ENCODE peak calls at places on chromosome 9, in eight cellular contexts. Q is BE2C; G is T-cell; D is ELR; V is posterior vena cava; Z is HS-27A; K is cardiac muscle cell; O is stimulated activated naive B cell treated with anti-CD40 and anti-IgM and Interleukin-4, amounts not matched to agents 10 μg/mL and 1 μg/mL and 100 μg/mL, for 72 hours. U is an unnamed sample.

GRCh38 chr9:75106856-75107255 is 18.5 kb downstream of the OSTF1 start:
- DNase-seq in Q (no peak), G (no peak), D (no peak), V (no peak), Z (no peak), K (peak; percentile 83), O (no peak), U (no peak)

GRCh38 chr9:72022846-72023245 is 37.6 kb downstream of the C9orf57 start:
- DNase-seq in Q (no peak), G (no peak), D (peak; percentile 61), V (no peak), Z (no peak), K (peak; percentile 61), O (no peak), U (no peak)

GRCh38 chr9:125516381-125516960 is 190.5 kb downstream of the MAPKAP1 start:
- DNase-seq in Q (no peak), G (no peak), D (no peak), V (no peak), Z (no peak), K (no peak), O (no peak), U (no peak)

GRCh38 chr9:133141833-133142594 is 21.0 kb upstream of the RALGDS start:
- DNase-seq in Q (peak; percentile 81), G (peak; percentile 81), D (no peak), V (peak; percentile 86), Z (no peak), K (no peak), O (no peak), U (peak; percentile 85)

GRCh38 chr9:88932766-88933165 is 58.5 kb upstream of the S1PR3 start:
- DNase-seq in Q (peak; percentile 85), G (no peak), D (no peak), V (no peak), Z (no peak), K (no peak), O (no peak), U (no peak)

GRCh38 chr9:114367823-114368609 is 19.8 kb downstream of the AKNA start:
- DNase-seq in Q (no peak), G (no peak), D (no peak), V (peak; percentile 71), Z (no peak), K (no peak), O (no peak), U (no peak)

GRCh38 chr9:33823801-33824200 is 6.8 kb downstream of the UBE2R2 start:
- DNase-seq in Q (no peak), G (no peak), D (no peak), V (no peak), Z (no peak), K (no peak), O (no peak), U (no peak)

GRCh38 chr9:126550891-126551351 is 62.8 kb upstream of the LMX1B start:
- DNase-seq in Q (peak; percentile 85), G (no peak), D (no peak), V (no peak), Z (no peak), K (no peak), O (no peak), U (no peak)

GRCh38 chr9:79912641-79913040 is 340.9 kb downstream of the TLE4 start:
- DNase-seq in Q (no peak), G (no peak), D (no peak), V (no peak), Z (no peak), K (peak; percentile 7), O (no peak), U (no peak)

GRCh38 chr9:131954299-131954698 is 125.4 kb downstream of the MED27 start:
- DNase-seq in Q (no peak), G (no peak), D (peak; percentile 15), V (no peak), Z (no peak), K (no peak), O (no peak), U (no peak)

GRCh38 chr9:110566156-110566555 is 13.4 kb downstream of the SVEP1 start:
- DNase-seq in Q (no peak), G (no peak), D (no peak), V (no peak), Z (no peak), K (no peak), O (no peak), U (no peak)

GRCh38 chr9:137064027-137064879 is 6.1 kb downstream of the SAPCD2 start:
- DNase-seq in Q (peak; percentile 80), G (peak; percentile 55), D (peak; percentile 76), V (peak; percentile 91), Z (no peak), K (peak; percentile 58), O (no peak), U (peak; percentile 30)

GRCh38 chr9:37410969-37411785 is 11.3 kb upstream of the GRHPR start:
- DNase-seq in Q (no peak), G (no peak), D (peak; percentile 44), V (peak; percentile 74), Z (no peak), K (peak; percentile 25), O (peak; percentile 81), U (no peak)

GRCh38 chr9:129400971-129401622 is 219.8 kb downstream of the C9orf50 start:
- DNase-seq in Q (no peak), G (no peak), D (no peak), V (no peak), Z (no peak), K (no peak), O (no peak), U (no peak)

GRCh38 chr9:111282940-111283339 is 47.1 kb downstream of the OR2K2 start:
- DNase-seq in Q (no peak), G (no peak), D (no peak), V (no peak), Z (no peak), K (peak; percentile 25), O (no peak), U (no peak)

GRCh38 chr9:76371901-76372300 is 22.3 kb downstream of the RFK start:
- DNase-seq in Q (no peak), G (no peak), D (no peak), V (no peak), Z (peak; percentile 85), K (peak; percentile 63), O (no peak), U (no peak)

GRCh38 chr9:89137548-89138462 is 40.8 kb downstream of the SHC3 start:
- DNase-seq in Q (no peak), G (no peak), D (peak; percentile 85), V (peak; percentile 90), Z (no peak), K (peak; percentile 97), O (no peak), U (no peak)

GRCh38 chr9:88702985-88703384 is 168.0 kb downstream of the NXNL2 start:
- DNase-seq in Q (no peak), G (no peak), D (no peak), V (no peak), Z (no peak), K (no peak), O (no peak), U (no peak)

GRCh38 chr9:16866542-16866941 is 3.9 kb downstream of the BNC2 start:
- DNase-seq in Q (no peak), G (no peak), D (peak; percentile 8), V (no peak), Z (no peak), K (peak; percentile 49), O (no peak), U (no peak)

GRCh38 chr9:112007575-112008240 is 111.1 kb downstream of the UGCG start:
- DNase-seq in Q (no peak), G (no peak), D (no peak), V (no peak), Z (no peak), K (no peak), O (no peak), U (no peak)

GRCh38 chr9:3436629-3437028 is 89.2 kb downstream of the RFX3 start:
- DNase-seq in Q (no peak), G (no peak), D (peak; percentile 43), V (no peak), Z (no peak), K (peak; percentile 30), O (no peak), U (no peak)

GRCh38 chr9:90058364-90058763 is 453.6 kb downstream of the GADD45G start:
- DNase-seq in Q (no peak), G (no peak), D (no peak), V (no peak), Z (no peak), K (no peak), O (no peak), U (no peak)

GRCh38 chr9:29211681-29212589 is 1638.7 kb upstream of the C9orf72 start:
- DNase-seq in Q (peak; percentile 82), G (peak; percentile 28), D (peak; percentile 52), V (peak; percentile 80), Z (no peak), K (peak; percentile 35), O (no peak), U (no peak)

GRCh38 chr9:121277518-121278275 is 9.7 kb downstream of the GSN start:
- DNase-seq in Q (no peak), G (no peak), D (peak; percentile 68), V (no peak), Z (no peak), K (peak; percentile 37), O (no peak), U (no peak)

U was measured in central memory CD4-positive, alpha-beta T cell.